ENCODE peak calls at places on chromosomes 3 and 15, in eight cellular contexts. F is activated CD4-positive, alpha-beta T cell treated with anti-CD3 and anti-CD28 coated beads for 1 hour; R is ELR; K is NCI-H345; H is retina; L is NCI-H524; J is fibroblast of pulmonary artery; Q is HS-5. X is an unnamed sample.

GRCh38 chr3:136122006-136122405 is 74.1 kb downstream of the MSL2 start:
- DNase-seq in F (no peak), R (peak; percentile 46), K (no peak), H (no peak), L (no peak), J (no peak), Q (no peak), X (peak; percentile 10)

GRCh38 chr3:112463250-112463649 is 36.0 kb downstream of the BTLA start:
- DNase-seq in F (no peak), R (no peak), K (no peak), H (no peak), L (no peak), J (no peak), Q (no peak), X (no peak)

GRCh38 chr15:38084289-38084688 is 149.8 kb downstream of the TMCO5A start:
- DNase-seq in F (no peak), R (peak; percentile 86), K (no peak), H (no peak), L (no peak), J (peak; percentile 39), Q (peak; percentile 15), X (peak; percentile 58)

GRCh38 chr3:33417051-33417673 is 23.0 kb downstream of the UBP1 start:
- DNase-seq in F (no peak), R (peak; percentile 59), K (no peak), H (no peak), L (no peak), J (peak; percentile 52), Q (no peak), X (peak; percentile 24)

GRCh38 chr3:151879684-151880282 is 6.3 kb downstream of the SUCNR1 start:
- DNase-seq in F (no peak), R (no peak), K (no peak), H (no peak), L (no peak), J (no peak), Q (no peak), X (no peak)

GRCh38 chr15:80573614-80574013 is 121.5 kb upstream of the ABHD17C start:
- DNase-seq in F (no peak), R (no peak), K (no peak), H (no peak), L (no peak), J (no peak), Q (no peak), X (no peak)

GRCh38 chr15:82663186-82663600 is 16.0 kb upstream of the CPEB1 start:
- DNase-seq in F (no peak), R (peak; percentile 52), K (no peak), H (peak; percentile 55), L (no peak), J (peak; percentile 59), Q (no peak), X (peak; percentile 16)

GRCh38 chr3:135800071-135800549 is 165.4 kb upstream of the PPP2R3A start:
- DNase-seq in F (no peak), R (no peak), K (no peak), H (no peak), L (peak; percentile 5), J (no peak), Q (no peak), X (no peak)

GRCh38 chr3:79497447-79498111 is 270.2 kb downstream of the ROBO1 start:
- DNase-seq in F (no peak), R (peak; percentile 46), K (peak; percentile 21), H (no peak), L (peak; percentile 16), J (peak; percentile 47), Q (no peak), X (peak; percentile 36)

GRCh38 chr15:38853608-38854007 is 289.0 kb upstream of the RASGRP1 start:
- DNase-seq in F (peak; percentile 9), R (peak; percentile 42), K (no peak), H (no peak), L (no peak), J (peak; percentile 55), Q (no peak), X (no peak)

GRCh38 chr3:197354195-197355059 is 56.0 kb upstream of the DLG1 start:
- DNase-seq in F (no peak), R (peak; percentile 50), K (peak; percentile 31), H (peak; percentile 86), L (peak; percentile 94), J (peak; percentile 67), Q (no peak), X (peak; percentile 61)

GRCh38 chr3:191762323-191762960 is 301.5 kb downstream of the PYDC2 start:
- DNase-seq in F (no peak), R (peak; percentile 90), K (no peak), H (no peak), L (peak; percentile 56), J (peak; percentile 85), Q (peak; percentile 82), X (peak; percentile 87)

GRCh38 chr15:85558747-85559327 is 178.4 kb downstream of the AKAP13 start:
- DNase-seq in F (no peak), R (no peak), K (no peak), H (no peak), L (no peak), J (no peak), Q (no peak), X (no peak)

GRCh38 chr15:79769081-79769481 is 127.7 kb downstream of the MTHFS start:
- DNase-seq in F (no peak), R (peak; percentile 48), K (no peak), H (peak; percentile 26), L (peak; percentile 33), J (peak; percentile 4), Q (peak; percentile 15), X (no peak)

GRCh38 chr3:107772016-107772415 is 249.3 kb downstream of the BBX start:
- DNase-seq in F (no peak), R (no peak), K (no peak), H (no peak), L (no peak), J (no peak), Q (no peak), X (peak; percentile 19)

GRCh38 chr15:94877833-94878232 is 646.5 kb downstream of the MCTP2 start:
- DNase-seq in F (no peak), R (no peak), K (no peak), H (no peak), L (no peak), J (no peak), Q (no peak), X (peak; percentile 0)

GRCh38 chr3:129068291-129068886 is 7.8 kb downstream of the GP9 start:
- DNase-seq in F (no peak), R (no peak), K (no peak), H (peak; percentile 60), L (peak; percentile 32), J (peak; percentile 13), Q (no peak), X (no peak)

GRCh38 chr3:178304758-178305157 is 231.5 kb upstream of the KCNMB2 start:
- DNase-seq in F (no peak), R (peak; percentile 70), K (no peak), H (no peak), L (no peak), J (peak; percentile 64), Q (peak; percentile 49), X (peak; percentile 80)

GRCh38 chr15:94312946-94313345 is 81.6 kb downstream of the MCTP2 start:
- DNase-seq in F (no peak), R (no peak), K (no peak), H (no peak), L (no peak), J (peak; percentile 17), Q (no peak), X (peak; percentile 60)

GRCh38 chr3:152455989-152456388 is 187.3 kb downstream of the MBNL1 start:
- DNase-seq in F (no peak), R (no peak), K (no peak), H (no peak), L (no peak), J (no peak), Q (no peak), X (no peak)

GRCh38 chr15:65211157-65211982 is at the start of gene CILP:
- DNase-seq in F (no peak), R (no peak), K (peak; percentile 3), H (no peak), L (peak; percentile 82), J (peak; percentile 25), Q (no peak), X (peak; percentile 66)

GRCh38 chr3:127209840-127210653 is 17.1 kb downstream of the PRR23E start:
- DNase-seq in F (no peak), R (no peak), K (peak; percentile 75), H (no peak), L (peak; percentile 41), J (no peak), Q (no peak), X (no peak)

GRCh38 chr3:147654827-147655226 is 245.7 kb downstream of the ZIC1 start:
- DNase-seq in F (no peak), R (no peak), K (no peak), H (no peak), L (no peak), J (peak; percentile 11), Q (no peak), X (peak; percentile 80)

X was measured in astrocyte of the spinal cord.